ENCODE peak calls at places on chromosomes 1 and 21, in five cellular contexts. O, P, A, S and B are unnamed samples.
A peak's percentile ranks its signal among the peaks of the same experiment; 100 is the strongest.

GRCh38 chr1:8818325-8818775 is 910 bp upstream of the RERE start:
- DNase-seq in O (peak; percentile 46), P (peak; percentile 60), A (no peak), S (peak; percentile 49), B (no peak)

GRCh38 chr1:203643213-203644045 is 16.8 kb downstream of the ATP2B4 start:
- DNase-seq in P (no peak), S (no peak), O (no peak), A (no peak), B (no peak)

GRCh38 chr1:32104127-32104526 is 3.7 kb upstream of the KPNA6 start:
- DNase-seq in O (no peak), P (no peak), A (peak; percentile 67), S (no peak), B (no peak)

GRCh38 chr1:215146252-215146975 is 63.9 kb downstream of the KCNK2 start:
- DNase-seq in S (no peak), P (peak; percentile 51), A (peak; percentile 24), O (peak; percentile 13), B (no peak)

GRCh38 chr1:70685300-70686286 is 274.5 kb downstream of the CTH start:
- DNase-seq in A (peak; percentile 68), P (peak; percentile 69), S (peak; percentile 72), O (peak; percentile 51), B (peak; percentile 23)

GRCh38 chr1:156012051-156012817 is 8.5 kb downstream of the SSR2 start:
- DNase-seq in O (no peak), P (no peak), S (no peak), A (no peak), B (peak; percentile 52)

GRCh38 chr1:118360817-118361216 is 175.8 kb upstream of the SPAG17 start:
- DNase-seq in S (no peak), O (no peak), P (no peak), A (no peak), B (no peak)

GRCh38 chr1:163166886-163167555 is 35.7 kb downstream of the RGS5 start:
- DNase-seq in P (no peak), A (no peak), O (no peak), S (no peak), B (no peak)

GRCh38 chr1:182829285-182829932 is 9.7 kb upstream of the DHX9 start:
- DNase-seq in S (no peak), O (no peak), A (no peak), P (no peak), B (peak; percentile 24)

DNA sequence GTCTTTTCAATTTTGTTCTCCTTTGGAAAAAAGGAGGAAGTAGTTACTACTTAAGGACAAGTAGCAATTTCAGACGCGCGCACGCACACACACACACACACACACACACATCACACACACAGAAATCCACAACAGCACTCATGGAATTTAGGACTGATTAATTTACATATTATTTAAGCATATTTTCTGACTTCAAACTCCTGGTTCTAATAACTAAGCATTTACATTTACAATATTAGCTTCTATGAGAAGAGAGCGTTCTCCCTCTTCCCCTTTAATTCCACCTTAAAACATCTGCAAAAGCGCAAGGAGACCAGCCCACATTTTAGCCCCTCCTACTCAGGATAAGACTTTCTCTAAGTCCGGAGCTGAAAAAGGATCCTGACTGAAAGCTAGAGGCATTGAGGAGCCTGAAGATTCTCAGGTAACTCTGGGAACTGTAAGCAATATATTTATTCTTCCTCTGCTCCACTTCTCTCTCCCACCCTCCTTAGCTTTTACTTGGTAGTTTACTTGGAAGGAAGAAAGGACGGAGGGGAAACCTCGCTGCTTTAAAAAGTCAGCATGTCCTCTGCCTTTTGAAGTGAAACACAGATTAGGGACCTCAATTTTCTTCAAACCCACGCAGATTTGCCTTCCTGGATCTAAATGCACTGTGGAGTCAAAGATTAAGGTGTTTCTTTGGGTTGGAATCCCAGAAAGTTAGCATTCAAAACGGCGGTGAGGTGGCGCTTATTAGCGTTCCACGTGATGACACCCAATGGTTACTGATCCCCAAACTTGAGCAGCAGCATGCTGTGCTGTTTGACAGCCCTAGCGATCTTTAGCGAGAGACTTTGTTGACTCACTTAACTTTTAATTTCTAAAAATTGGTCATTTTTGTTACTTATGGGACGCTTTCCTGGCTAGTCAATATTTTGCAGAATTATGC is at the start of gene PLA2G4A:
- DNase-seq in P (peak; percentile 38), O (peak; percentile 51), A (no peak), S (peak; percentile 67), B (no peak)
- TF ChIP-seq POLR2AphosphoS5 in P (no peak), O (no peak), A (no peak), S (no peak), B (no peak)

GRCh38 chr21:16113052-16113715 is 383.4 kb downstream of the USP25 start:
- DNase-seq in A (no peak), O (no peak), P (no peak), S (no peak), B (no peak)
- TF ChIP-seq POLR2AphosphoS5 in A (no peak), O (no peak), P (no peak), S (no peak), B (no peak)

DNA sequence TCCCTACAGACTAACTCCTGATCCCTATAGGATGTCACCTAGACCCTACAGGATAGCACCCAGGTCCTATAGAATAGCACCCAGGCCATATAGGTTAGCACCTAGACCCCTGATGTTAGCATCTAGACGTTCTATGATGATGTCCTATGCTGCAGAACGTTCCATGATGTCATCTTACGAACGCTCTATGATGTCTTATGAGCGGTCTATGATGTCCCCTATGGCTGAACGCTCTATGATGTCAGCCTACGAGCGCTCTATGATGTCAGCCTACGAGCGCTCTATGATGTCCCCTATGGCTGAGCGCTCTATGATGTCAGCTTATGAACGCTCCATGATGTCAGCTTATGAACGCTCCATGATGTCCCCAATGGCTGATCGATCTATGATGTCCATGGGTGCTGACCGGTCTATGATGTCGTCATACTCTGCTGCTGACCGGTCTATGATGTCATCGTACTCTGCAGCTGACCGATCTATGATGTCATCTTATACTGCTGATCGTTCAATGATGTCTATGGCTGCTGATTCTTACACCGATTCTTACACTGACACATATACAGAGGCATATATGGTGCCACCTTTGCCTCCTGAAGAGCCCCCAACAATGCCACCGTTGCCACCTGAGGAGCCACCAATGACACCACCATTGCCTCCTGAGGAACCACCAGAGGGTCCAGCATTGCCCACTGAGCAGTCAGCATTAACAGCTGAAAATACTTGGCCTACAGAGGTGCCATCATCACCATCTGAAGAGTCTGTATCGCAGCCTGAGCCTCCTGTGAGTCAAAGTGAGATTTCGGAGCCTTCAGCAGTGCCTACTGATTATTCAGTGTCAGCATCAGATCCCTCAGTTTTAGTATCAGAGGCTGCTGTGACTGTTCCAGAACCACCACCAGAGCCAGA is 9.5 kb downstream of the SON start:
- DNase-seq in O (no peak), P (no peak), S (no peak), A (no peak), B (no peak)
- TF ChIP-seq POLR2AphosphoS5 in O (peak; percentile 17), P (no peak), S (no peak), A (no peak), B (peak; percentile 62)

DNA sequence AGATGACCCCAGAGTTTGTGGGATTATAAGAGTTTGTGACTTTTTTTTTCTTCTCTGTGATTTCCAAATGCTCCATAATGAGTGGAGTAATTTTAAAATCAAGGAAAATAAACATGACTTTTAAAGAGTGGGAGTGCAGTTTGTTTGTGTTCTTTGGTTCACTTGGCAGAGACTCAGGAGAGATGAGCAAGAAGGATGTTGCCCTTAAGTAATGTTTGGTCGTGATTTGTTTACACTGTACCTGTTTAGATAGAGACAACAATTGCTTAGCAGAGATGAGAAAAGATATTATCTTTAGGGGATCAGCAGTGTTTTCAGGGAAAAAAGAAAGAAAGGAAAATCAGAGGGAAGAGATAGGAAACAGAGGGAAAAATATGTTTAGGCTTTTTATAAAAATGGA is 170.8 kb downstream of the ADSS2 start:
- DNase-seq in A (no peak), P (no peak), O (no peak), S (no peak), B (no peak)
- TF ChIP-seq POLR2AphosphoS5 in A (no peak), P (no peak), O (no peak), S (no peak), B (no peak)